ENCODE peak calls at places on chromosomes 4 and X, in six cellular contexts. D is suprapubic skin, Z is transverse colon, U is breast epithelium, B is endothelial cell of umbilical vein, O is upper lobe of left lung. X is an unnamed sample. For H3K36me3, the result is how much of the 10 kb centered on the place peaks cover.

GRCh38 chr4:23135792-23136645 is 443.3 kb downstream of the GBA3 start:
- DNase-seq in B (peak), Z (no peak), U (no peak), O (no peak), D (no peak), X (no peak)

GRCh38 chr4:158777423-158777822 is 8.6 kb downstream of the FNIP2 start:
- DNase-seq in Z (no peak), O (no peak), B (no peak), D (no peak), U (no peak), X (no peak)

GRCh38 chrX:133587071-133587470 is 171.8 kb upstream of the GPC4 start:
- DNase-seq in O (no peak), U (no peak), B (no peak), D (no peak), Z (no peak), X (no peak)

GRCh38 chr4:86549163-86549788 is 44.8 kb upstream of the PTPN13 start:
- DNase-seq in U (no peak), Z (no peak), B (no peak), O (no peak), D (no peak), X (no peak)

GRCh38 chr4:56909083-56909981 is 1.6 kb downstream of the REST start:
- DNase-seq in B (peak), U (peak), D (peak), Z (peak), O (peak), X (no peak)

GRCh38 chrX:153802513-153803045 is 8.1 kb downstream of the SSR4 start:
- DNase-seq in D (no peak), Z (no peak), B (no peak), O (no peak), U (no peak), X (no peak)

GRCh38 chr4:182764137-182764536 is 153.0 kb downstream of the DCTD start:
- DNase-seq in Z (no peak), D (no peak), B (peak), U (no peak), O (no peak), X (no peak)

GRCh38 chr4:96677499-96677898 is 837.6 kb downstream of the PDHA2 start:
- DNase-seq in Z (no peak), O (no peak), U (no peak), B (peak), D (no peak), X (no peak)

GRCh38 chr4:1297456-1298325 is 8.0 kb downstream of the MAEA start:
- DNase-seq in U (no peak), O (peak), D (no peak), Z (no peak), B (no peak), X (no peak)

GRCh38 chr4:17688011-17688441 is 73.6 kb downstream of the MED28 start:
- DNase-seq in U (no peak), O (no peak), Z (no peak), D (no peak), B (no peak), X (peak)

GRCh38 chrX:20718592-20718991 is 451.9 kb upstream of the RPS6KA3 start:
- DNase-seq in O (no peak), U (no peak), D (no peak), B (no peak), Z (no peak), X (no peak)

GRCh38 chr4:164212714-164213113 is 541.2 kb upstream of the SMIM31 start:
- DNase-seq in D (no peak), U (no peak), Z (no peak), B (no peak), O (no peak), X (no peak)

GRCh38 chr4:177879851-177880250 is 437.6 kb upstream of the AGA start:
- DNase-seq in B (no peak), O (no peak), D (no peak), U (no peak), Z (no peak), X (no peak)

GRCh38 chr4:2929469-2929868 is 33.7 kb downstream of the NOP14 start:
- DNase-seq in U (no peak), D (peak), Z (no peak), B (no peak), O (peak), X (no peak)

DNA sequence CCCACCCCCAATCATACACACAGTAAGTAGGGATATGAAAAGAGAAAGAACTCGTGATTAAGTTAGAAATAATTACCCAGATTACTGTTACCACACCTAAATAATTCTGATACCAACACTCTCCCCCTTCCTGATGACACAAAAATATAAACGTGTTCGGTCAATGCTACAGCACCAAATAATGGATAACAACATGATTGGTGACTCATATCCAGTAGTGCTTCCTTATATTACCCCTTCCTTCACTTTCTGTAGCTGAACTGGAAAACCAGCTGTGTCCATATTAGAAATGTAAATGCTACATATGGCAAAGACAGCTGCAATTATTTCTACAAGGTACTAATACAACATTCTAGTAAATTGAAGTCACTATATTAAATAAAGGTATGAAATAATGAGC is 20.8 kb downstream of the EIF4E start:
- DNase-seq in B (peak), Z (no peak), O (no peak), U (no peak), D (no peak), X (no peak)
- H3K36me3 ChIP-seq in B (under half), Z (under half), O (under half), U (under half), D (under half), X (under half)

DNA sequence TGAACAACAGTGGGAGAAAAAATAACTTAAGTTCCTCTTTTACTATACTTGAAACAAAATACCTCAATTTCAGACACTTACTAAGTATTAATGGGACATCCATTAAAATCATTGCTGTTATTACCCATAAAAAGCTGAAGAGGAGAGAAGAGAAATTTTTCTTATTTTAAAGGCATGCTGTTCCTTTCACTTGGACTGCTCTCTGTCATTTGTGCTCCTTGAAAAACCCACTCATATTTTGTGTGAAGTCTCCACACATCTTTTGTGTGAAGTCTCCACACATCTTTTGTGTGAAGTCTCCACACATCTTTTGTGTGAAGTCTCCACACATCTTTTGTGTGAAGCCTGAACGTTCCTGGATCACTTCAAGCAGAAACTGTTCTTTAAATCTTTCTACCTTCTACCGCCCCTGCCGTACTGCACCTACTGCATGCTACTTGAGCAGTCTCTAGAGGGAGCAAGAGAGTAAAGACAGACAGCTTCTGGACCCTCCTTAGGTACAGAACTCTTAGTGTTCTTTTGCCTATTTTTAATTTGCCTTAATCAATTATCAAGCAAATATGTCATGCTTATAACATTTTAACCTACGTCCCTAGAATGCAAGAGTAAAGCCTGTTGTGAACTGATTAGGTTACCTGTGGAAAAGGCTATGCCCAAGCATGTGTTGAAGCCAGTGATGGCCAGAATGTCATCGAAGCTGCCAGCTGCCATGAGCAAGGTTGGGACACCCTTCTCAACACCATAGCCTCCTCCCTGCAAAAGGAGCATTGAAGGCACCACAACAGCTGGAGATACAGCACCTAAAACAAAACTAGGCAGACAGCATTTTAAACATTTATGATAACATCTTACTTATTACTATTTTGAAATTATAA is 27.1 kb upstream of the SLC9B1 start:
- DNase-seq in B (peak), O (peak), D (no peak), Z (peak), U (no peak), X (no peak)
- TF ChIP-seq POLR2AphosphoS5 in B (no peak), O (no peak), D (no peak), Z (no peak), U (no peak), X (no peak)

GRCh38 chrX:48999030-48999429 is 3.0 kb downstream of the GRIPAP1 start:
- DNase-seq in U (no peak), O (no peak), Z (no peak), B (no peak), D (no peak), X (no peak)
- H3K36me3 ChIP-seq in U (under half), O (under half), Z (under half), B (under half), D (under half), X (under half)

GRCh38 chrX:39609941-39610340 is 487.8 kb downstream of the BCOR start:
- DNase-seq in D (no peak), O (no peak), Z (no peak), B (no peak), U (no peak), X (no peak)

GRCh38 chrX:39613508-39613921 is 484.2 kb downstream of the BCOR start:
- DNase-seq in Z (peak), D (no peak), B (peak), O (no peak), U (peak), X (no peak)

GRCh38 chrX:39614680-39614998 is 483.1 kb downstream of the BCOR start:
- DNase-seq in Z (no peak), U (no peak), D (no peak), B (no peak), O (peak), X (no peak)

GRCh38 chrX:39613997-39614679 is 483.6 kb downstream of the BCOR start:
- DNase-seq in D (no peak), O (no peak), B (no peak), U (peak), Z (peak), X (no peak)

DNA sequence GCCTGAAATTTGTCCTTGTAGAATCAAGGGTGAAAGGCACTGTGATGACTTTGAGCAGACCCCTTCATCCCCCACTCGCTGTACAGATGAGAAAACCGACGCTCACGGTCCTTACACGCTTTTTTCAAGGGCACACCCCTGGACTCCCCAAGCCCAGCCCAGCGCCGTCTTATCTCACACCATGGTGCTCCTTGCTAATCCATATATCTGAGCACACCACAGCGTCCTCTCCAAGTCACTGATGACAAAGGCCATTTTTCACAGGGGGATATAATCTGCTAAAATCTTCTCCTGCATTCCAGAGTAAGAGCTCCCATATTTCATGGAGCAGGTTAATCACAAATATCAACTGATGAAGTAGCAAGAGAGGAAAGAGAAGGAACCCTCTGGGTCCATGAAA is 486.3 kb downstream of the BCOR start:
- DNase-seq in B (no peak), D (no peak), U (no peak), Z (no peak), O (no peak), X (no peak)
- TF ChIP-seq POLR2AphosphoS5 in B (no peak), D (no peak), U (no peak), Z (no peak), O (no peak), X (no peak)

GRCh38 chr4:103105558-103106356 is 6.1 kb upstream of the BDH2 start:
- DNase-seq in O (no peak), U (no peak), B (no peak), Z (no peak), D (no peak), X (no peak)

GRCh38 chr4:103104886-103105285 is 5.3 kb upstream of the BDH2 start:
- DNase-seq in B (no peak), D (no peak), O (no peak), Z (no peak), U (no peak), X (no peak)

GRCh38 chr4:103111598-103111997 is 12.0 kb upstream of the BDH2 start:
- DNase-seq in D (no peak), U (no peak), B (no peak), O (no peak), Z (no peak), X (no peak)

GRCh38 chr4:103108547-103108946 is 8.9 kb upstream of the BDH2 start:
- DNase-seq in B (no peak), U (no peak), Z (no peak), D (no peak), O (no peak), X (no peak)
- H3K36me3 ChIP-seq in B (under half), U (under half), Z (under half), D (under half), O (under half), X (under half)

DNA sequence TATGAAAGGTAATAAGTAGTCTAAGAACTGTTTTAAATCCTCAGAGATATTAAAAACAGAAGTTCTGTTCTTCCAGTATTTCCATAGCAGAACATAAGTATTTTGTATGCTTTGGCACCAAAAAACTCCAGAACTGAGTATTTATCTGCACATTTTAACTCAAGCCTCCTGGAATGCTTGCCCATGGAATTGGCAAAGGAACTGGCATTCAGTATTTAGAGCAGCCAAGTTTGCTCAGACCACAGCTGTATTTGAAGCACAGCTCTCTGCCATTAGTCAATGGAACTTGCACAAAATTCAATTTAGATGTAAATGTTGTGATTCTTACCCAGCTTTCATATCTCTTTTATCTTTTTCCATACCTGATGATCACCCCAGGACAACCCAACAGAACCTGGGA is 42.2 kb downstream of the NDNF start:
- DNase-seq in B (no peak), U (no peak), Z (no peak), D (no peak), O (no peak), X (no peak)
- TF ChIP-seq POLR2AphosphoS5 in B (no peak), U (no peak), Z (no peak), D (no peak), O (no peak), X (no peak)

GRCh38 chr4:67573193-67573592 is 14.7 kb downstream of the STAP1 start:
- DNase-seq in D (no peak), Z (no peak), B (no peak), O (no peak), U (no peak), X (no peak)

GRCh38 chr4:67575232-67575888 is 16.8 kb downstream of the STAP1 start:
- DNase-seq in B (no peak), O (no peak), D (no peak), Z (no peak), U (no peak), X (no peak)

GRCh38 chr4:67571975-67572374 is 13.4 kb downstream of the STAP1 start:
- DNase-seq in D (no peak), B (no peak), U (no peak), O (no peak), Z (no peak), X (no peak)

GRCh38 chr4:67576538-67576937 is 18.0 kb downstream of the STAP1 start:
- DNase-seq in O (no peak), B (no peak), U (no peak), Z (no peak), D (no peak), X (no peak)

DNA sequence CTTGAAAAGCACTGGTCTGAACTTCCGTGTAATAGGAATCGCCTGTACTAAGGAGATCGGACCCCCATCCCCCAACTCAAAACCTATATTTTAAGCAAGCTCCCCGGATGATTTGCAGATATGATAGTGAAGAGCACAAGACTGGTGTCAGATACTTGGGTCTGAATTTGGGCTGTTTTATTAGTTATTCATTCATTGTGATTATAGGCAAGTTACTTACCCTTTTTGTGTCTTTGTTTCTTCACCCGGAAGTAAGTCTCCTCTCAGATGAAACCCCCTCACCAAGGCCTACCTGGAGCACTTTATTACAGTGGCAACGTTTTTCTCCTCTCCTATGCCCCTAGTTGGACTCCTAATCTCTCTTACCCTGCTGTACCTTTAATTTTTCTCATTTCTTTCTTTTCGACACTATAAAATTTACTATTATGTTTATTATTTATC is 17.4 kb downstream of the STAP1 start:
- DNase-seq in Z (no peak), U (no peak), B (no peak), D (no peak), O (no peak), X (no peak)
- H3K36me3 ChIP-seq in Z (under half), U (under half), B (under half), D (under half), O (under half), X (under half)

X was measured in vagina.